ENCODE peak calls at places on chromosomes 11 and 22, in seven cellular contexts. One of them, this sample, is unnamed.

GRCh38 chr11:36361901-36362391 is 65.9 kb downstream of the PRR5L start:
- DNase-seq in endothelial cell of umbilical vein: no peak
- DNase-seq in SK-N-SH: no peak
- DNase-seq in prostate gland: no peak
- DNase-seq in GM23338: peak; percentile 43
- DNase-seq in spleen: no peak
- DNase-seq in breast epithelium: no peak
- DNase-seq in this sample: no peak

GRCh38 chr11:126432525-126432924 is 77.0 kb downstream of the ST3GAL4 start:
- DNase-seq in endothelial cell of umbilical vein: no peak
- DNase-seq in SK-N-SH: no peak
- DNase-seq in prostate gland: no peak
- DNase-seq in GM23338: no peak
- DNase-seq in spleen: no peak
- DNase-seq in breast epithelium: no peak
- DNase-seq in this sample: no peak

GRCh38 chr11:131694526-131695424 is 324.4 kb downstream of the NTM start:
- DNase-seq in endothelial cell of umbilical vein: peak; percentile 75
- DNase-seq in SK-N-SH: peak; percentile 86
- DNase-seq in prostate gland: peak; percentile 60
- DNase-seq in GM23338: peak; percentile 91
- DNase-seq in spleen: peak; percentile 91
- DNase-seq in breast epithelium: peak; percentile 78
- DNase-seq in this sample: peak; percentile 79

GRCh38 chr11:2143652-2144548 is 4.7 kb upstream of the IGF2 start:
- DNase-seq in endothelial cell of umbilical vein: no peak
- DNase-seq in SK-N-SH: no peak
- DNase-seq in prostate gland: no peak
- DNase-seq in GM23338: peak; percentile 35
- DNase-seq in spleen: no peak
- DNase-seq in breast epithelium: no peak
- DNase-seq in this sample: no peak

GRCh38 chr22:32005453-32005852 is 37.6 kb upstream of the SLC5A1 start:
- DNase-seq in endothelial cell of umbilical vein: no peak
- DNase-seq in SK-N-SH: no peak
- DNase-seq in prostate gland: no peak
- DNase-seq in GM23338: no peak
- DNase-seq in spleen: no peak
- DNase-seq in breast epithelium: no peak
- DNase-seq in this sample: no peak

GRCh38 chr11:36062796-36063380 is 119.0 kb downstream of the LDLRAD3 start:
- DNase-seq in endothelial cell of umbilical vein: peak; percentile 43
- DNase-seq in SK-N-SH: no peak
- DNase-seq in prostate gland: no peak
- DNase-seq in GM23338: no peak
- DNase-seq in spleen: no peak
- DNase-seq in breast epithelium: no peak
- DNase-seq in this sample: no peak

GRCh38 chr11:10701982-10702381 is 8.4 kb upstream of the IRAG1 start:
- DNase-seq in endothelial cell of umbilical vein: no peak
- DNase-seq in SK-N-SH: no peak
- DNase-seq in prostate gland: no peak
- DNase-seq in GM23338: no peak
- DNase-seq in spleen: no peak
- DNase-seq in breast epithelium: no peak
- DNase-seq in this sample: no peak

GRCh38 chr11:129720156-129720555 is 95.5 kb upstream of the TMEM45B start:
- DNase-seq in endothelial cell of umbilical vein: no peak
- DNase-seq in SK-N-SH: no peak
- DNase-seq in prostate gland: no peak
- DNase-seq in GM23338: no peak
- DNase-seq in spleen: no peak
- DNase-seq in breast epithelium: no peak
- DNase-seq in this sample: no peak

GRCh38 chr22:42725606-42726355 is 5.1 kb upstream of the A4GALT start:
- DNase-seq in endothelial cell of umbilical vein: no peak
- DNase-seq in SK-N-SH: no peak
- DNase-seq in prostate gland: no peak
- DNase-seq in GM23338: no peak
- DNase-seq in spleen: no peak
- DNase-seq in breast epithelium: no peak
- DNase-seq in this sample: no peak

GRCh38 chr22:32650553-32651345 is 150.8 kb upstream of the TIMP3 start:
- DNase-seq in endothelial cell of umbilical vein: no peak
- DNase-seq in SK-N-SH: no peak
- DNase-seq in prostate gland: no peak
- DNase-seq in GM23338: no peak
- DNase-seq in spleen: no peak
- DNase-seq in breast epithelium: no peak
- DNase-seq in this sample: no peak

GRCh38 chr22:27327981-27328721 is 473.4 kb downstream of the MN1 start:
- DNase-seq in endothelial cell of umbilical vein: no peak
- DNase-seq in SK-N-SH: no peak
- DNase-seq in prostate gland: no peak
- DNase-seq in GM23338: no peak
- DNase-seq in spleen: no peak
- DNase-seq in breast epithelium: no peak
- DNase-seq in this sample: no peak

GRCh38 chr22:18152519-18152918 is 2.5 kb downstream of the USP18 start:
- DNase-seq in endothelial cell of umbilical vein: no peak
- DNase-seq in SK-N-SH: no peak
- DNase-seq in prostate gland: no peak
- DNase-seq in GM23338: no peak
- DNase-seq in spleen: no peak
- DNase-seq in breast epithelium: no peak
- DNase-seq in this sample: no peak

GRCh38 chr11:125995313-125995712 is 49.5 kb downstream of the VSIG10L2 start:
- DNase-seq in endothelial cell of umbilical vein: no peak
- DNase-seq in SK-N-SH: no peak
- DNase-seq in prostate gland: no peak
- DNase-seq in GM23338: no peak
- DNase-seq in spleen: no peak
- DNase-seq in breast epithelium: no peak
- DNase-seq in this sample: no peak

GRCh38 chr11:69799582-69799981 is 19.6 kb downstream of the FGF3 start:
- DNase-seq in endothelial cell of umbilical vein: peak; percentile 18
- DNase-seq in SK-N-SH: peak; percentile 63
- DNase-seq in prostate gland: no peak
- DNase-seq in GM23338: peak; percentile 85
- DNase-seq in spleen: no peak
- DNase-seq in breast epithelium: no peak
- DNase-seq in this sample: no peak

GRCh38 chr22:38518620-38519019 is 12.5 kb upstream of the DDX17 start:
- DNase-seq in endothelial cell of umbilical vein: no peak
- DNase-seq in SK-N-SH: no peak
- DNase-seq in prostate gland: no peak
- DNase-seq in GM23338: no peak
- DNase-seq in spleen: no peak
- DNase-seq in breast epithelium: no peak
- DNase-seq in this sample: no peak

GRCh38 chr11:19628018-19628417 is 84.6 kb upstream of the NAV2 start:
- DNase-seq in endothelial cell of umbilical vein: peak; percentile 52
- DNase-seq in SK-N-SH: no peak
- DNase-seq in prostate gland: peak; percentile 46
- DNase-seq in GM23338: no peak
- DNase-seq in spleen: no peak
- DNase-seq in breast epithelium: peak; percentile 87
- DNase-seq in this sample: no peak

GRCh38 chr11:82771781-82772180 is 38.1 kb upstream of the FAM181B start:
- DNase-seq in endothelial cell of umbilical vein: no peak
- DNase-seq in SK-N-SH: no peak
- DNase-seq in prostate gland: no peak
- DNase-seq in GM23338: no peak
- DNase-seq in spleen: no peak
- DNase-seq in breast epithelium: no peak
- DNase-seq in this sample: no peak

GRCh38 chr11:64859542-64860414 is 15.3 kb upstream of the CDC42BPG start:
- DNase-seq in endothelial cell of umbilical vein: no peak
- DNase-seq in SK-N-SH: no peak
- DNase-seq in prostate gland: no peak
- DNase-seq in GM23338: no peak
- DNase-seq in spleen: peak; percentile 88
- DNase-seq in breast epithelium: no peak
- DNase-seq in this sample: no peak

GRCh38 chr11:69874984-69875673 is 55.9 kb upstream of the FGF3 start:
- DNase-seq in endothelial cell of umbilical vein: no peak
- DNase-seq in SK-N-SH: peak; percentile 13
- DNase-seq in prostate gland: no peak
- DNase-seq in GM23338: no peak
- DNase-seq in spleen: peak; percentile 52
- DNase-seq in breast epithelium: peak; percentile 33
- DNase-seq in this sample: no peak

GRCh38 chr11:121800704-121801516 is 315.1 kb downstream of the BLID start:
- DNase-seq in endothelial cell of umbilical vein: no peak
- DNase-seq in SK-N-SH: no peak
- DNase-seq in prostate gland: no peak
- DNase-seq in GM23338: peak; percentile 93
- DNase-seq in spleen: no peak
- DNase-seq in breast epithelium: no peak
- DNase-seq in this sample: no peak

GRCh38 chr22:29245626-29246385 is 22.0 kb downstream of the RHBDD3 start:
- DNase-seq in endothelial cell of umbilical vein: peak; percentile 58
- DNase-seq in SK-N-SH: peak; percentile 84
- DNase-seq in prostate gland: peak; percentile 60
- DNase-seq in GM23338: peak; percentile 73
- DNase-seq in spleen: peak; percentile 90
- DNase-seq in breast epithelium: peak; percentile 85
- DNase-seq in this sample: peak; percentile 81
- TF ChIP-seq POLR2AphosphoS5 in endothelial cell of umbilical vein: no peak
- TF ChIP-seq POLR2AphosphoS5 in SK-N-SH: no peak
- TF ChIP-seq POLR2AphosphoS5 in prostate gland: peak; percentile 21
- TF ChIP-seq POLR2AphosphoS5 in GM23338: no peak
- TF ChIP-seq POLR2AphosphoS5 in spleen: no peak
- TF ChIP-seq POLR2AphosphoS5 in breast epithelium: no peak
- TF ChIP-seq POLR2AphosphoS5 in this sample: no peak

GRCh38 chr22:49776891-49777290 is 50.8 kb downstream of the BRD1 start:
- DNase-seq in endothelial cell of umbilical vein: no peak
- DNase-seq in SK-N-SH: no peak
- DNase-seq in prostate gland: no peak
- DNase-seq in GM23338: no peak
- DNase-seq in spleen: no peak
- DNase-seq in breast epithelium: no peak
- DNase-seq in this sample: no peak
- H3K36me3 ChIP-seq in endothelial cell of umbilical vein: peaks cover 16% of the 10 kb centered on the region
- H3K36me3 ChIP-seq in SK-N-SH: peaks cover 10% of the 10 kb centered on the region
- H3K36me3 ChIP-seq in prostate gland: peaks cover 4% of the 10 kb centered on the region
- H3K36me3 ChIP-seq in GM23338: peaks cover 11% of the 10 kb centered on the region
- H3K36me3 ChIP-seq in spleen: peaks cover 50% of the 10 kb centered on the region
- H3K36me3 ChIP-seq in breast epithelium: peaks cover 19% of the 10 kb centered on the region
- H3K36me3 ChIP-seq in this sample: peaks cover 97% of the 10 kb centered on the region

GRCh38 chr22:46946383-46946965 is 184.0 kb downstream of the TBC1D22A start:
- DNase-seq in endothelial cell of umbilical vein: no peak
- DNase-seq in SK-N-SH: no peak
- DNase-seq in prostate gland: no peak
- DNase-seq in GM23338: no peak
- DNase-seq in spleen: no peak
- DNase-seq in breast epithelium: no peak
- DNase-seq in this sample: no peak

GRCh38 chr22:46945481-46945880 is 183.0 kb downstream of the TBC1D22A start:
- DNase-seq in endothelial cell of umbilical vein: no peak
- DNase-seq in SK-N-SH: no peak
- DNase-seq in prostate gland: no peak
- DNase-seq in GM23338: no peak
- DNase-seq in spleen: no peak
- DNase-seq in breast epithelium: no peak
- DNase-seq in this sample: no peak

GRCh38 chr22:46941958-46942815 is 179.7 kb downstream of the TBC1D22A start:
- DNase-seq in endothelial cell of umbilical vein: no peak
- DNase-seq in SK-N-SH: no peak
- DNase-seq in prostate gland: no peak
- DNase-seq in GM23338: no peak
- DNase-seq in spleen: no peak
- DNase-seq in breast epithelium: no peak
- DNase-seq in this sample: no peak

GRCh38 chr22:46947516-46948260 is 185.2 kb downstream of the TBC1D22A start:
- DNase-seq in endothelial cell of umbilical vein: no peak
- DNase-seq in SK-N-SH: no peak
- DNase-seq in prostate gland: no peak
- DNase-seq in GM23338: no peak
- DNase-seq in spleen: no peak
- DNase-seq in breast epithelium: no peak
- DNase-seq in this sample: no peak

DNA sequence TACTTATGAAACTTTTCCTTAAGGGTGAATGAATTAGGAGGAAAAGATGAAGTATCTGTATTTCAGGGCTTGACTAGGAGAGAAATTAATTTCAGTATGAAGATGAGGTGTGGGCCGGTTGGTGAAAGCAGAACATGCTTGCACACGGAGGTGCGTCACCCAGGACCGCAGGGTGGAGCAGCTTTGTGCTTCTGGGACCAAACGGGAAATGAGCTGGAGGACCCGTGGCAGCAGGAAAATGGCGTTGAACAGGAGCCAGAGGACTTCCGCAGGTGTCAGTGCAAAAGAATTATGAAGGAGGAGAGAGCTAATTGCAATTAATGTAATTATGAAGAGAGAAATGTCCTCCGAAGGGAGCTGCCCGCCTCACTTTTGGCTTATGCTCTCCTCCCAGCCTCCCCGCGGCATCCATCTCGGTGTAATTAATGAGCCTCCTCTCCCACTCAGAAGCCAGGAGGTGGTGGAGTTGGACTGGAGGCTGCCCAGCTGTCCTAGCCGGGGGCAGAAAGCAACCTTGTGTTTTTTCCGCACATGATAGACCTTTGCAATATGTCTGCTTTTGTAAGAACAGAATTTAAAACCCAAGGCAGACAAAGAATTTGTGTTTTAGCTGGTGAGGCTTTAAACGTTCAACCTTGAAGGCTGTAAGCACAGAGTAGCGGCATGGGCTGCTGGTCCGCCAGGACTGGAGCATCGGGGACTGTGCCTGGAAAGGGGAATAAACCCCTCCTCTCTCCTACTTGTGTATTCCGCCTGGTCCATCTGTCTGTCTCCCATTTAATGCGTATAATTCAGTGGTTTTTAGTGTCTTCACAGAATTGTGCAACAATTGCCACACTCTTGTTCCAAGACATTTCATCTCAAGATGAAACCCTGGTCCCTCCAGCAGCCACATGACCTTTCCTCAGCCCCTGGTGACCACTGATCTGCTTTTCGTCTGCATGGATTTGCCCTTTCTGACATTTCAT is 180.7 kb downstream of the TBC1D22A start:
- DNase-seq in endothelial cell of umbilical vein: peak; percentile 68
- DNase-seq in SK-N-SH: no peak
- DNase-seq in prostate gland: no peak
- DNase-seq in GM23338: no peak
- DNase-seq in spleen: peak; percentile 83
- DNase-seq in breast epithelium: no peak
- DNase-seq in this sample: no peak
- TF ChIP-seq POLR2AphosphoS5 in endothelial cell of umbilical vein: no peak
- TF ChIP-seq POLR2AphosphoS5 in SK-N-SH: no peak
- TF ChIP-seq POLR2AphosphoS5 in prostate gland: no peak
- TF ChIP-seq POLR2AphosphoS5 in GM23338: no peak
- TF ChIP-seq POLR2AphosphoS5 in spleen: no peak
- TF ChIP-seq POLR2AphosphoS5 in breast epithelium: peak; percentile 28
- TF ChIP-seq POLR2AphosphoS5 in this sample: no peak

DNA sequence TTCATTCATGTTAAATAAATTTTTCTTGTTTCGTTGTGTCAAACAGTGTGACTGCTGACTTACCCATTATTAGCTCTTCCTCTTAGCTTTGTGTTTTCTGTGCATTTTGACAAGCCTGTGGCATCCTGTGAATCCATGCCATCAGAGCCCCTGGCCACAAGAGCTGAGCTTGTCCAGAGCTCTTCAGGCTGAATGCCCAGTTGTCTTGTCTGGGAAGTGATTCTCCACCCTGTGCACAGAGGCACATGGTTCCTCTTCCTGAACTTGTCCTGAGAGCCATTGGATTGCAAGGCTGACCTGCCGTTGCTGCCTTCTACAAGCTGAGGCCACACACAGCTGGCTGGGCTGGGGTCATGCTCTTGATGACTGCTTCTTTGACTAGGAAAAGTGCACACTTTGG is 64.1 kb downstream of the PPP6R3 start:
- DNase-seq in endothelial cell of umbilical vein: peak; percentile 31
- DNase-seq in SK-N-SH: peak; percentile 21
- DNase-seq in prostate gland: no peak
- DNase-seq in GM23338: no peak
- DNase-seq in spleen: no peak
- DNase-seq in breast epithelium: no peak
- DNase-seq in this sample: no peak
- H3K36me3 ChIP-seq in endothelial cell of umbilical vein: peaks cover 27% of the 10 kb centered on the region
- H3K36me3 ChIP-seq in SK-N-SH: peaks cover 70% of the 10 kb centered on the region
- H3K36me3 ChIP-seq in prostate gland: no peaks in the 10 kb centered on the region
- H3K36me3 ChIP-seq in GM23338: peaks cover 13% of the 10 kb centered on the region
- H3K36me3 ChIP-seq in spleen: peaks cover 39% of the 10 kb centered on the region
- H3K36me3 ChIP-seq in breast epithelium: no peaks in the 10 kb centered on the region
- H3K36me3 ChIP-seq in this sample: peaks cover 80% of the 10 kb centered on the region

This sample was measured in stomach.